ENCODE peak calls at places on chromosome 1, in eight cellular contexts. O is left cardiac atrium, W is NAMALWA, S is hepatic stellate cell, B is NCI-H1930, V is EH, D is T-helper 2 cell, E is RWPE1. H is an unnamed sample.

GRCh38 chr1:205535866-205536758 is 31.6 kb downstream of the CDK18 start:
- DNase-seq in O (no peak), W (no peak), S (no peak), B (no peak), V (no peak), D (no peak), E (no peak), H (no peak)

GRCh38 chr1:26584022-26584485 is 54.5 kb downstream of the RPS6KA1 start:
- DNase-seq in O (no peak), W (peak; percentile 60), S (no peak), B (no peak), V (no peak), D (no peak), E (no peak), H (no peak)

GRCh38 chr1:29346573-29346972 is 110.3 kb downstream of the PTPRU start:
- DNase-seq in O (no peak), W (no peak), S (no peak), B (no peak), V (no peak), D (no peak), E (no peak), H (no peak)

GRCh38 chr1:153778051-153778823 is 3.0 kb downstream of the SLC27A3 start:
- DNase-seq in O (peak; percentile 24), W (no peak), S (no peak), B (no peak), V (no peak), D (no peak), E (no peak), H (no peak)

GRCh38 chr1:59079434-59080135 is 217.3 kb upstream of the FGGY start:
- DNase-seq in O (no peak), W (no peak), S (no peak), B (no peak), V (peak; percentile 56), D (no peak), E (no peak), H (no peak)

GRCh38 chr1:183082650-183083049 is 59.4 kb downstream of the LAMC1 start:
- DNase-seq in O (no peak), W (no peak), S (no peak), B (no peak), V (no peak), D (no peak), E (no peak), H (no peak)

GRCh38 chr1:187498028-187498427 is 669.3 kb downstream of the PLA2G4A start:
- DNase-seq in O (no peak), W (no peak), S (no peak), B (no peak), V (no peak), D (no peak), E (no peak), H (no peak)

GRCh38 chr1:75034376-75034775 is 99.8 kb upstream of the LHX8 start:
- DNase-seq in O (no peak), W (no peak), S (no peak), B (no peak), V (no peak), D (no peak), E (no peak), H (no peak)

GRCh38 chr1:172588296-172589291 is 55.6 kb downstream of the SUCO start:
- DNase-seq in O (no peak), W (no peak), S (peak; percentile 55), B (no peak), V (peak; percentile 88), D (no peak), E (peak; percentile 59), H (no peak)

GRCh38 chr1:84122780-84123382 is 21.2 kb upstream of the PRKACB start:
- DNase-seq in O (peak; percentile 44), W (peak; percentile 68), S (no peak), B (no peak), V (peak; percentile 65), D (peak; percentile 10), E (peak; percentile 26), H (peak; percentile 18)

H was measured in naive B cell.